ENCODE peak calls at places on chromosomes 2 and 18, in eight cellular contexts. D is transverse colon, A is sigmoid colon, Z is spleen, O is stomach, T is upper lobe of left lung, W is HCT116, X is GM12891. G is an unnamed sample.
A peak's percentile ranks its signal among the peaks of the same experiment; 100 is the strongest.

GRCh38 chr2:240245184-240245583 is 104.7 kb upstream of the OTOS start:
- DNase-seq in D (no peak), A (peak; percentile 42), Z (no peak), O (no peak), T (no peak), W (no peak), X (no peak), G (no peak)

GRCh38 chr2:70283500-70284191 is 9.9 kb downstream of the SNRPG start:
- DNase-seq in D (no peak), A (no peak), Z (no peak), O (no peak), T (no peak), W (no peak), X (no peak), G (no peak)

GRCh38 chr2:21052044-21052443 is 8.2 kb upstream of the APOB start:
- DNase-seq in D (no peak), A (no peak), Z (no peak), O (no peak), T (peak; percentile 76), W (no peak), X (no peak), G (no peak)

GRCh38 chr2:149313512-149313972 is 16.8 kb upstream of the LYPD6 start:
- DNase-seq in D (peak; percentile 37), A (no peak), Z (no peak), O (peak; percentile 36), T (no peak), W (peak; percentile 40), X (peak; percentile 59), G (peak; percentile 54)

GRCh38 chr2:205133544-205133943 is 548.8 kb upstream of the NRP2 start:
- DNase-seq in D (no peak), A (no peak), Z (no peak), O (no peak), T (no peak), W (no peak), X (no peak), G (no peak)

GRCh38 chr2:132667716-132668115 is 2.3 kb downstream of the LYPD1 start:
- DNase-seq in D (no peak), A (no peak), Z (no peak), O (no peak), T (no peak), W (no peak), X (no peak), G (no peak)

GRCh38 chr2:201886504-201886903 is 80.2 kb downstream of the CDK15 start:
- DNase-seq in D (no peak), A (no peak), Z (no peak), O (no peak), T (no peak), W (peak; percentile 16), X (no peak), G (no peak)

GRCh38 chr2:50529600-50530218 is 502.2 kb downstream of the NRXN1 start:
- DNase-seq in D (no peak), A (no peak), Z (no peak), O (no peak), T (no peak), W (peak; percentile 43), X (peak; percentile 4), G (no peak)

GRCh38 chr2:64594563-64594989 is 59.1 kb downstream of the SERTAD2 start:
- DNase-seq in D (no peak), A (no peak), Z (no peak), O (no peak), T (no peak), W (no peak), X (no peak), G (no peak)

GRCh38 chr2:221896505-221897151 is 324.5 kb upstream of the EPHA4 start:
- DNase-seq in D (no peak), A (no peak), Z (no peak), O (no peak), T (peak; percentile 28), W (no peak), X (no peak), G (peak; percentile 17)

GRCh38 chr2:85705680-85706039 is 11.5 kb downstream of the GNLY start:
- DNase-seq in D (peak; percentile 28), A (peak; percentile 85), Z (no peak), O (peak; percentile 50), T (peak; percentile 87), W (peak; percentile 66), X (no peak), G (peak; percentile 73)

GRCh38 chr2:134549104-134549503 is 169.7 kb downstream of the TMEM163 start:
- DNase-seq in D (no peak), A (no peak), Z (no peak), O (no peak), T (no peak), W (no peak), X (no peak), G (no peak)

GRCh38 chr2:203177361-203177760 is 61.5 kb upstream of the CYP20A1 start:
- DNase-seq in D (no peak), A (no peak), Z (no peak), O (no peak), T (no peak), W (no peak), X (no peak), G (no peak)

GRCh38 chr18:22981274-22982133 is 48.4 kb downstream of the RBBP8 start:
- DNase-seq in D (no peak), A (no peak), Z (no peak), O (no peak), T (no peak), W (no peak), X (no peak), G (no peak)

GRCh38 chr2:1564506-1564905 is 151.2 kb downstream of the TPO start:
- DNase-seq in D (no peak), A (peak; percentile 42), Z (peak; percentile 76), O (no peak), T (no peak), W (no peak), X (no peak), G (no peak)

GRCh38 chr18:46676162-46676830 is 19.3 kb upstream of the LOXHD1 start:
- DNase-seq in D (no peak), A (no peak), Z (no peak), O (no peak), T (no peak), W (no peak), X (no peak), G (no peak)

GRCh38 chr18:35268811-35269210 is 21.2 kb downstream of the ZSCAN30 start:
- DNase-seq in D (no peak), A (no peak), Z (no peak), O (no peak), T (no peak), W (no peak), X (no peak), G (no peak)

GRCh38 chr2:193240752-193241151 is 1046.0 kb upstream of the TMEFF2 start:
- DNase-seq in D (no peak), A (no peak), Z (no peak), O (no peak), T (no peak), W (no peak), X (no peak), G (no peak)

GRCh38 chr2:29223851-29224692 is 108.9 kb downstream of the CLIP4 start:
- DNase-seq in D (peak; percentile 26), A (peak; percentile 80), Z (peak; percentile 21), O (no peak), T (peak; percentile 60), W (no peak), X (no peak), G (peak; percentile 46)

DNA sequence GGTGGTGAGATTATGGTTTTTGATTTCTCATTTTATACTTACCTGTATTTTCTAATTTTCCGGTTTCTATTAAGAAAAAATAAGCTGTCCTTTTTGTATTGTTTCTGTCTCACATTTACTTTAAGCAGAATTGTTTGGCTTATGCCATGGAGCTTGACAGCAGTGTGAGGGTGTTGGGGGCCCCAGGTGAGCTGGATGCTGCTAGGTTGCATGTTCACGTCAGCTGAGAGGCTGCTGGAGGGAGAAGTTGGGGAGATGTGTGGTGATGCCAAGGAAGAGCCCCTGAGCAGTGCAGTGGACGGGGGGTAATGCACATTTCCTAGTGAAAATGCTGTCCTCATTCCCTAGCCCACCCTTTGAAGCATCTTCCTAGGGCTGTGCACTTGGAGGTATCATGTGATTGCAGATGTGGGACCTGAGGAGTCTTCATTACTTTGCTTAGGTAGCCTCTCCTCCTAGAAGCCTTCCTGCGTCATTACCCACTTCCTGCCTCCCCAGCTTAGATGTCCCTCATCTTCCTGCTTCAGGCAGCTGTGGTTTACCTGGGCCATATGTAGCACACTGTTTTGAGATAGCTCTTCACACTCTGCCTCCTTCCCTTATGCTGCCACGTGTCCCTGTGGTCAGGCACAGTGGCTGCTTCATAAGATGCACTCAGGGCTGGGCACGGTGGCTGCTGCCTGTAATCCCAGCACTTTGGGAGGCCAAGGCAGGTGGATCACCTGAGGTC is 16.2 kb downstream of the ATG16L1 start:
- DNase-seq in D (peak; percentile 59), A (no peak), Z (peak; percentile 90), O (peak; percentile 43), T (peak; percentile 52), W (no peak), X (peak; percentile 36), G (no peak)
- TF ChIP-seq POLR2A in D (no peak), A (no peak), Z (no peak), O (no peak), T (no peak), W (no peak), X (no peak), G (no peak)

GRCh38 chr2:23523651-23524260 is 138.8 kb downstream of the KLHL29 start:
- DNase-seq in D (peak; percentile 40), A (peak; percentile 92), Z (no peak), O (no peak), T (no peak), W (no peak), X (no peak), G (peak; percentile 46)
- TF ChIP-seq POLR2AphosphoS5 in D (peak; percentile 53), A (peak; percentile 86), Z (no peak), O (peak; percentile 51), T (no peak), W (no peak), X (no peak), G (peak; percentile 62)

GRCh38 chr2:177164131-177164530 is 48.5 kb upstream of the HNRNPA3 start:
- DNase-seq in D (no peak), A (no peak), Z (no peak), O (no peak), T (no peak), W (no peak), X (no peak), G (no peak)

GRCh38 chr2:177164584-177165052 is 48.0 kb upstream of the HNRNPA3 start:
- DNase-seq in D (peak; percentile 89), A (peak; percentile 92), Z (peak; percentile 90), O (peak; percentile 86), T (peak; percentile 86), W (peak; percentile 68), X (no peak), G (peak; percentile 80)

GRCh38 chr2:177161741-177162440 is 50.7 kb upstream of the HNRNPA3 start:
- DNase-seq in D (no peak), A (no peak), Z (no peak), O (no peak), T (no peak), W (no peak), X (no peak), G (no peak)

GRCh38 chr2:177165731-177166711 is 46.6 kb upstream of the HNRNPA3 start:
- DNase-seq in D (peak; percentile 22), A (no peak), Z (no peak), O (no peak), T (no peak), W (no peak), X (no peak), G (no peak)

GRCh38 chr2:177165103-177165583 is 47.5 kb upstream of the HNRNPA3 start:
- DNase-seq in D (peak; percentile 24), A (peak; percentile 76), Z (no peak), O (no peak), T (no peak), W (no peak), X (no peak), G (no peak)
- TF ChIP-seq POLR2A in D (no peak), A (no peak), Z (no peak), O (no peak), T (peak; percentile 15), W (no peak), X (no peak), G (no peak)

GRCh38 chr2:231138699-231139098 is 13.9 kb upstream of the HTR2B start:
- DNase-seq in D (no peak), A (no peak), Z (no peak), O (no peak), T (no peak), W (no peak), X (no peak), G (no peak)
- TF ChIP-seq POLR2AphosphoS5 in D (no peak), A (no peak), Z (no peak), O (no peak), T (no peak), W (no peak), X (no peak), G (no peak)

G was measured in breast epithelium.